ENCODE peak calls at places on chromosomes 4 and X, in five cellular contexts. Z, G, A, S and J are unnamed samples.

GRCh38 chr4:149345424-149345823 is 470.2 kb downstream of the IQCM start:
- DNase-seq in A (no peak), Z (no peak), S (no peak), G (no peak), J (no peak)

GRCh38 chrX:39983715-39984114 is 114.0 kb downstream of the BCOR start:
- DNase-seq in A (no peak), S (no peak), G (no peak), Z (no peak), J (no peak)

GRCh38 chr4:6169239-6169638 is 31.1 kb downstream of the JAKMIP1 start:
- DNase-seq in S (no peak), G (no peak), A (no peak), Z (no peak), J (no peak)

GRCh38 chr4:73850261-73850970 is 2.7 kb upstream of the PF4V1 start:
- DNase-seq in A (no peak), Z (no peak), G (no peak), S (no peak), J (no peak)

GRCh38 chr4:41360214-41360910 is 103.6 kb downstream of the UCHL1 start:
- DNase-seq in S (peak), G (no peak), A (peak), Z (peak), J (peak)

GRCh38 chr4:7194251-7195137 is 2.2 kb downstream of the SORCS2 start:
- DNase-seq in Z (no peak), A (peak), S (peak), G (no peak), J (no peak)

GRCh38 chrX:39705299-39705698 is 392.5 kb downstream of the BCOR start:
- DNase-seq in A (peak), S (peak), Z (peak), G (peak), J (peak)

GRCh38 chrX:136765957-136766356 is 14.8 kb downstream of the ARHGEF6 start:
- DNase-seq in A (no peak), G (no peak), S (no peak), Z (no peak), J (no peak)

GRCh38 chr4:75908555-75908954 is 6.3 kb upstream of the PPEF2 start:
- DNase-seq in A (no peak), G (no peak), Z (no peak), S (no peak), J (no peak)

GRCh38 chr4:1932736-1933135 is 61.5 kb downstream of the NSD2 start:
- DNase-seq in G (no peak), A (no peak), S (no peak), Z (no peak), J (no peak)

DNA sequence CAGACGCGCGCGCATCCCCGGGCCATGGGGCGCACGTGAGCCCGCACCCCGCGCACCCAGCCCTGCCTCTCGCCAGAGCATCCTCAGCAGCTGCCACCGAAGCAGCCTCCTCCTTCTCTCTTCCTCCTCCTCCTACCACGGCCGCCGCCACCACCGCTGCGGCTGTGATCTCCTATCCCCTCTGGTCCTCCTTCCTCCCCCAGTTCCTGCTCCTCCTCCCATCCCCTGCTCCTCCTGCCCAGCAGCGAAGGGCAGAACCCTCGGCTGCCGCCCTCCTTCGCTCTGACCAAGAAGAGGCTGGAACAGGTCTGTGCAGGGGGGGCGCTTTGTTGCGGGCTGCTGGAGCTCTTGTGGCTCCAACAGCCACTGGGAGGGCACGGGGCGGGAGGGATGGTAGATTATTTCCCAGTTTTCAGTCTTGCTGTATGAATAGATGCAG is 148.7 kb upstream of the CHRDL1 start:
- DNase-seq in S (no peak), A (peak), G (no peak), Z (peak), J (peak)
- H3K4me3 ChIP-seq in S (no peak), A (no peak), G (peak), Z (peak), J (peak)

GRCh38 chrX:70168238-70169188 is 8.8 kb upstream of the DGAT2L6 start:
- DNase-seq in A (no peak), Z (no peak), G (peak), S (no peak), J (no peak)
- H3K4me3 ChIP-seq in A (no peak), Z (no peak), G (no peak), S (no peak), J (no peak)

DNA sequence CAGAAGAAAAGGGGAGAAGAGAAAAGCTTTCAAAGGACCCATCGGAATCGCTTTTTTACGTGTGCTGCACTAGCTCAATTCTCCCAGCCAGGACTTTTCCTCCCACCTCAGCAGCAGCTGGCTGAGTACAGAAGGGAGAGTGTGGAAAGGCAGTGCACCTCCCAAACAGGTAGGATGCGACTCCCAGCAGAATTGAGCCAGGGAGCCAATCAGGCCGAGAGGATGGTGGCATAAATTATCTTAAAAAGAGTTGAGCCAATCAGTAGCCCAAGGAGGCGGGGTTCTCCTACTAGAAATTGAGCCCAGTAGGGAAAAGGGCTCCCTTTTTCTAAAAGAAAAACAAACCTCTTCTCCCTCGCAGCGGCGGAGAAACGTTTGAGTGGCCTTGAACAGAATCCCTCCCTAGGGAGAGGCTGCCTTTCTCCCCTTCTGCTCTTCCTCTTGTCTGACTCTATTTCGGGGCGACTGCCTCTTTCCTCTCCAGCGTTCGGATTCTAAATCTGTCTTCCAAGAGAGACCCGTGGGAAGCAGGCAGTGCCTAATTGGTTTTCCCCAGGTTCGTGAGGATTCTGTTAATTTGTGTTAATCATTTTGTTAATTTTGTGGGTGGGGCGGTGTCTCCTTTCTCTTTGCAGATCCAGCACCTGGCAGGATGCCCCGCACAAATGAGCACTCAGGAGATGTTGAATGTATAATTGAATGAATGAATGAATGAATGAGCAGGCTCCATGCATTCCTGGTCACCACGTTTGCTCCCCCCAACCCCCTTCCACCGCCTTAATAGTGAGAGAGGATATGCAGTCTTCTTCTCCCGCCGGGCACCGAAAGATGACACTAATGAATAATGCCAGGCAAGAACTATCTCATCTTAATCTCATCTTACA is at the start of gene GABRG1:
- DNase-seq in S (no peak), G (no peak), Z (no peak), A (no peak), J (no peak)
- H3K4me3 ChIP-seq in S (no peak), G (no peak), Z (no peak), A (no peak), J (no peak)

GRCh38 chrX:100636321-100636991 is at the start of gene TSPAN6:
- DNase-seq in G (peak), A (peak), S (peak), Z (peak), J (peak)
- H3K4me3 ChIP-seq in G (peak), A (peak), S (peak), Z (peak), J (peak)